ENCODE peak calls at places on chromosomes 12 and 14, in five cellular contexts. A, B, S, P and T are unnamed samples.

GRCh38 chr14:54777395-54777794 is 125.2 kb downstream of the GCH1 start:
- DNase-seq in S (no peak), A (no peak), B (no peak), P (no peak), T (no peak)

GRCh38 chr12:81722004-81722403 is 37.1 kb downstream of the PPFIA2 start:
- DNase-seq in A (no peak), S (no peak), B (no peak), P (no peak), T (no peak)

GRCh38 chr14:92531151-92531873 is 17.7 kb downstream of the RIN3 start:
- DNase-seq in A (no peak), B (peak; percentile 63), P (no peak), S (no peak), T (peak; percentile 93)

GRCh38 chr14:76311410-76311758 is 64.6 kb upstream of the ESRRB start:
- DNase-seq in B (no peak), A (no peak), S (no peak), P (no peak), T (no peak)

GRCh38 chr12:105677672-105678071 is 347.2 kb downstream of the C12orf75 start:
- DNase-seq in B (no peak), A (no peak), S (no peak), P (no peak), T (no peak)

GRCh38 chr12:100279159-100279558 is 12.2 kb downstream of the SCYL2 start:
- DNase-seq in B (no peak), P (no peak), S (no peak), A (no peak), T (no peak)

GRCh38 chr14:22646570-22647254 is 2.6 kb upstream of the OR6J1 start:
- DNase-seq in B (no peak), A (no peak), S (no peak), P (no peak), T (no peak)

GRCh38 chr14:101111620-101112290 is 208.2 kb upstream of the RTL1 start:
- DNase-seq in P (peak; percentile 3), A (no peak), S (no peak), B (no peak), T (no peak)

GRCh38 chr14:68285421-68286179 is 466.0 kb downstream of the RAD51B start:
- DNase-seq in P (no peak), B (peak; percentile 78), A (no peak), S (no peak), T (peak; percentile 52)

GRCh38 chr14:23406244-23406643 is 1.8 kb downstream of the MYH6 start:
- DNase-seq in S (no peak), P (no peak), B (peak; percentile 43), A (no peak), T (no peak)

GRCh38 chr12:2998789-2999264 is 39.6 kb downstream of the TEAD4 start:
- DNase-seq in B (no peak), A (peak; percentile 55), P (no peak), S (no peak), T (no peak)

GRCh38 chr12:110813298-110813697 is 33.5 kb upstream of the CCDC63 start:
- DNase-seq in P (no peak), B (no peak), S (no peak), A (no peak), T (no peak)

GRCh38 chr12:1594295-1595025 is at the start of gene FBXL14:
- DNase-seq in A (no peak), B (peak; percentile 94), S (peak; percentile 83), P (peak; percentile 54), T (peak; percentile 79)

GRCh38 chr12:85466906-85467305 is 186.9 kb downstream of the ALX1 start:
- DNase-seq in A (peak; percentile 5), B (no peak), P (no peak), S (no peak), T (no peak)

GRCh38 chr14:102363182-102363952 is 626 bp downstream of the TECPR2 start:
- DNase-seq in S (no peak), B (no peak), A (no peak), P (peak; percentile 33), T (no peak)

GRCh38 chr14:68783408-68784297 is 9.2 kb downstream of the ZFP36L1 start:
- DNase-seq in S (no peak), A (no peak), P (no peak), B (no peak), T (no peak)

GRCh38 chr12:121630791-121631190 is 4.5 kb downstream of the ORAI1 start:
- DNase-seq in P (no peak), S (no peak), B (no peak), A (no peak), T (no peak)

GRCh38 chr12:121626853-121627623 is 708 bp downstream of the ORAI1 start:
- DNase-seq in A (peak; percentile 28), P (no peak), S (peak; percentile 19), B (peak; percentile 76), T (no peak)

GRCh38 chr12:121628536-121628935 is 2.2 kb downstream of the ORAI1 start:
- DNase-seq in S (no peak), A (no peak), P (no peak), B (no peak), T (no peak)

GRCh38 chr12:121628037-121628436 is 1.7 kb downstream of the ORAI1 start:
- DNase-seq in P (no peak), S (no peak), B (no peak), A (no peak), T (no peak)

DNA sequence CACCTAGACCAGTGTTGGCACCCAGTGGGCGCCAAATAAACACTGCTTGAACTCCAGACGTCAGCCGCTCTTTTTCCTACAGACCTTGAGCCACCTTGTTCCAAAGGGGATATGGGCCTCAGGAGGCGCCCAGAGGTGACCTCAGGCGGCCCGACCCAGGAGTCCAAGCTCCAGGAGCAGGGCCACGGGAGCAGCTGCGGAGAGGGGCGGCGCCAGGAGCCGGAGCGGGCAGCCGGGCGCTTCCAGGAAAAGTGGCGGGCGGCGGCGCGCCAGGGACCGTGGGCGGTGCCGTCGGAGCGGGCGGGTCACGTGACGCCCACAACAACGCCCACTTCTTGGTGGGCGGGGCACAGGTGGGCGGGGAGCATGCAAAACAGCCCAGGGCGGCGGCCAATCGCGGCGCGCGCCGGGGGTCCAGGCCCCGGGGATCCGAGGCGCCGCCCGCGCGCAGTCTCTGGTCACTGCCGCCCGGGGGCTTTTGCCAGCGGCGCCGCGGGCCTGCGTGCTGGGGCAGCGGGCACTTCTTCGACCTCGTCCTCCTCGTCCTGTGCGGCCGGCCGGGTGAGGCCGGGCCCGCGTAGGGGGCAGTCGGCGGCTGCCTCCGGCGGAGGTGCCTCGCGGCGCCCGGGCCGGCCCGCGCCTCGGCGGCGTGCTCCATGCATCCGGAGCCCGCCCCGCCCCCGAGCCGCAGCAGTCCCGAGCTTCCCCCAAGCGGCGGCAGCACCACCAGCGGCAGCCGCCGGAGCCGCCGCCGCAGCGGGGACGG is at the start of gene ORAI1:
- DNase-seq in S (peak; percentile 94), B (peak; percentile 94), P (peak; percentile 86), A (peak; percentile 70), T (peak; percentile 91)
- TF ChIP-seq CTCF in S (no peak), B (no peak), P (no peak), A (no peak), T (no peak)

GRCh38 chr14:97164014-97164413 is 366.8 kb downstream of the VRK1 start:
- DNase-seq in S (no peak), A (no peak), P (no peak), B (no peak), T (no peak)
- TF ChIP-seq CTCF in S (no peak), A (peak; percentile 13), P (no peak), B (no peak), T (no peak)

DNA sequence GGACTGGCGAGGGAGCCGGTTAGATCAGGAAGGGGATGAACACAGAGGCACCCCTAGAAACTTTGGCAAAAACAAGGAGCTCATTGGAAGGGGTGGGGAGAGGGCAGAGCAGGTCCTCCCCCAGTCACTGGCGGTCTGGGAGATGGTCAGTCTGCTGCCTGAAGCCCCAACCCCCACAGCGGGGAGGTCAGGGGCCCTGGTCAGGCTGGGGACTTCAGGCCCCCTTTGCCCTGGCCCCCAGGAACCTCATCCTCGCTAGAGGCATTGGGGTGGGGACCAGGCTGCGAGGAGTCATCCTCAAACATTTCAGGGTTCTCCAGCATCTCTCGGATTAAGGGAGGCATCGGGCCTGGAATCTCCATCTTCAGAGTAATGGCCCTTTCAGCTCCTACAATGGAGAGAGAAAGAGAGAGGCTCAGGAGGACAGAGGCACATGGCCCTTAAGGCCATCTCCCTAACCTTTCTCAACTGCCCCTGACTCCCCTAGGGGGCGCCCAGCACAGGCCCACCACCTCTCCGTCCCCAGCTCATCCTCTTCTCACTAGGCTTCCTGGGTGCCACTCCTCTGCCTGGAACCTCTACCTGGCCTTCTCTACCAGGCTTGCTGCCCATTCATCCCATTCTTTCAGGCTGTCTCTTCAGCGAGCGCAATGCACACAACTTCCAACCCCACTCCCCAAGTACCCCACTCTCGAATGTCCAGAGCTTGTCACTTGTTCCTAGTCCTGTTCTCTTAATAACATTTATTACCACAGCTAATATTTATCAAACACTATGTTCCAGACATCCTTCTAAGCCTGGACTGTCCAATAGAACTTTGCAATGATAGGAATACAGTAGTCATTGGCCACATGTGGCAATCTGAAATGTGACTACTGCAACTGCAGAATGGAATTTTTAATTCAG is 4.7 kb upstream of the ITGB7 start:
- DNase-seq in S (no peak), A (no peak), B (no peak), P (no peak), T (no peak)
- TF ChIP-seq CTCF in S (no peak), A (peak; percentile 48), B (peak; percentile 45), P (no peak), T (peak; percentile 16)

DNA sequence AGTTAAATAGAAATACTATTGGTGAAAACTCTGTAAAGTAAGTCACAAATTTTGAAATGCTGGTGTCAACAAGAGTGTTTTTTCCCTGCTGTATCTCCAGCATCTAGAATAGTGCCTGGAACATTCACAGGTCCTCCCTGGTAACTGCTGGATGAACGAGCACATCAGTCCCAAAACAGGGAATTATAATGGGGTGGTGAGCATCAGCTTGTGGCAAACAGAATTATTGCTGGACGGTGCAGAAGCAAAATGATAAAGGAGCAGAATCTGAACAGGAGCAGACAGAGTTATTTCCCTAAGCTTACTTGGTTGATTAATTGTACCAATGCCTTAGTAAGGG is 129.9 kb downstream of the GRIP1 start:
- DNase-seq in A (no peak), P (no peak), S (no peak), B (no peak), T (no peak)
- TF ChIP-seq CTCF in A (no peak), P (no peak), S (no peak), B (no peak), T (no peak)

GRCh38 chr14:78897443-78897842 is 727.3 kb downstream of the NRXN3 start:
- DNase-seq in A (no peak), S (no peak), P (no peak), B (no peak), T (no peak)

GRCh38 chr14:78904094-78904493 is 733.9 kb downstream of the NRXN3 start:
- DNase-seq in A (no peak), S (no peak), B (no peak), P (no peak), T (no peak)

GRCh38 chr14:78902010-78902623 is 731.9 kb downstream of the NRXN3 start:
- DNase-seq in P (no peak), B (no peak), S (no peak), A (peak; percentile 13), T (no peak)
- TF ChIP-seq CTCF in P (no peak), B (no peak), S (peak; percentile 21), A (peak; percentile 72), T (peak; percentile 29)